ENCODE peak calls at places on chromosomes 6 and 20, in seven cellular contexts. W is fibroblast of lung, H is adrenal gland, E is PC-3, O is GM12865, F is astrocyte of the spinal cord, S is right atrium auricular region. C is an unnamed sample.

GRCh38 chr6:30813623-30814136 is 69.3 kb upstream of the IER3 start:
- DNase-seq in H (no peak), F (no peak), W (peak), S (no peak), O (no peak), E (peak), C (no peak)

GRCh38 chr6:155630085-155630484 is 174.4 kb upstream of the NOX3 start:
- DNase-seq in O (no peak), F (no peak), W (no peak), H (no peak), E (peak), S (no peak), C (no peak)

GRCh38 chr6:33678246-33678931 is 33.1 kb downstream of the UQCC2 start:
- DNase-seq in W (no peak), S (no peak), F (no peak), H (no peak), O (no peak), E (no peak), C (no peak)

GRCh38 chr20:34076952-34077351 is 35.1 kb downstream of the EIF2S2 start:
- DNase-seq in F (no peak), W (no peak), O (no peak), S (no peak), H (no peak), E (no peak), C (no peak)

GRCh38 chr6:158895661-158896060 is 76.5 kb upstream of the EZR start:
- DNase-seq in S (no peak), F (no peak), O (no peak), W (no peak), E (no peak), H (no peak), C (no peak)

GRCh38 chr20:21096321-21097043 is 9.7 kb downstream of the LINC00237 start:
- DNase-seq in S (no peak), E (peak), W (no peak), O (peak), H (no peak), F (no peak), C (peak)

GRCh38 chr6:18215436-18215835 is 48.9 kb downstream of the DEK start:
- DNase-seq in E (no peak), W (no peak), O (no peak), F (no peak), S (no peak), H (no peak), C (no peak)

GRCh38 chr20:4573564-4574355 is 147.9 kb upstream of the PRND start:
- DNase-seq in S (no peak), O (no peak), W (peak), H (no peak), F (peak), E (peak), C (peak)

GRCh38 chr6:144006731-144007454 is 1.2 kb downstream of the PLAGL1 start:
- DNase-seq in E (peak), W (peak), S (no peak), F (peak), O (no peak), H (no peak), C (peak)

GRCh38 chr6:169646906-169647567 is 54.8 kb downstream of the WDR27 start:
- DNase-seq in F (no peak), E (no peak), S (no peak), O (no peak), H (no peak), W (no peak), C (no peak)

GRCh38 chr6:170116643-170117042 is 174.2 kb downstream of the DLL1 start:
- DNase-seq in S (no peak), H (no peak), W (no peak), O (no peak), F (no peak), E (no peak), C (no peak)

GRCh38 chr20:17614176-17614811 is 44.4 kb downstream of the DSTN start:
- DNase-seq in E (no peak), O (no peak), F (peak), H (peak), W (peak), S (peak), C (peak)

GRCh38 chr20:7090753-7091310 is 323.3 kb downstream of the BMP2 start:
- DNase-seq in F (no peak), O (no peak), E (peak), W (no peak), H (no peak), S (no peak), C (no peak)

GRCh38 chr6:33742092-33742491 is 4.6 kb downstream of the IP6K3 start:
- DNase-seq in F (no peak), S (no peak), H (no peak), O (no peak), E (no peak), W (no peak), C (no peak)

GRCh38 chr20:37311710-37312355 is 22.4 kb downstream of the MANBAL start:
- DNase-seq in W (peak), H (no peak), E (no peak), S (no peak), F (no peak), O (no peak), C (no peak)

GRCh38 chr20:3659492-3660261 is 3.5 kb downstream of the GFRA4 start:
- DNase-seq in E (no peak), F (no peak), O (peak), S (no peak), W (no peak), H (peak), C (no peak)

GRCh38 chr6:26593278-26594127 is 3.2 kb upstream of the ABT1 start:
- DNase-seq in S (no peak), F (no peak), E (no peak), O (no peak), H (no peak), W (no peak), C (no peak)

GRCh38 chr20:51739722-51740249 is 28.4 kb downstream of the ATP9A start:
- DNase-seq in O (no peak), S (no peak), W (no peak), F (no peak), H (no peak), E (no peak), C (no peak)

GRCh38 chr6:7156666-7157278 is 49.0 kb downstream of the RREB1 start:
- DNase-seq in E (peak), O (peak), H (no peak), W (peak), F (peak), S (no peak), C (peak)
- H3K4me3 ChIP-seq in E (no peak), O (peak), H (no peak), W (no peak), F (no peak), S (no peak), C (peak)

GRCh38 chr20:35988910-35989463 is 20.6 kb downstream of the CNBD2 start:
- DNase-seq in S (no peak), H (no peak), E (peak), O (no peak), F (no peak), W (peak), C (peak)

GRCh38 chr20:35992713-35993335 is 24.4 kb downstream of the CNBD2 start:
- DNase-seq in O (peak), F (peak), E (peak), S (no peak), W (peak), H (peak), C (peak)

GRCh38 chr20:35994994-35995453 is 26.6 kb downstream of the CNBD2 start:
- DNase-seq in S (peak), F (peak), E (peak), O (peak), W (peak), H (peak), C (peak)

GRCh38 chr20:35985789-35986188 is 17.4 kb downstream of the CNBD2 start:
- DNase-seq in S (no peak), O (no peak), F (no peak), W (no peak), E (peak), H (no peak), C (no peak)

DNA sequence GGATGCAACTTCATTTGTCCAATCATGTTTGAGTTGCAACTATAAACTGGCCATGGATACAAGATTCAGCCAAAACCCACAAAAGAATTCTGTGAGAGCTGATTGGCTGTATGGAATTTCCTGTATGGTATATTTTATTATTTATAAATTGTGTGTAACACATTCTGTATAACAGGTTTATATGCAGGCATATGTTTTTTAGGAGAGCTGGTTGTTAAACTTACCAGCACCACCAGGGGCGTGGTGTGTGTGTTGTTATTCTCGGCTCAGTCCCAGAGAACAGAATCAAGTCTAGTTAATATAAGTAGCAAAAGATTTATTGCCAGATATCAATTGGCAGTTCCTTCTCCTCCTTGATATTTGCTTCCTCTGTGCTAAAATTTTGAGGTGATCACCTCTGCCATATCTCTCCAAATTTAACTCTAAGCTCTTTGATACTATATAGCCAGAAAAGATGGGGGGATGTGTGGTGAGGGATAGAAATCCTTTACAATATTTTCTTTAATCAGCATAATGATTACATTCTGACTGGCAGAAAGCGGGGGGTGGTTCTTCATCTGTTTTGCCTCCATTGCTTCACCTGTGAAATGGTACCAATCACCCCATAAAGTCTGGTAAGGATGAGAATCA is 22.9 kb downstream of the CNBD2 start:
- DNase-seq in W (peak), F (peak), E (peak), H (peak), S (no peak), O (peak), C (peak)
- TF ChIP-seq CTCF in W (peak), F (peak), E (peak), H (peak), S (peak), O (peak), C (peak)

GRCh38 chr20:24787621-24788020 is 161.4 kb upstream of the CST7 start:
- DNase-seq in H (no peak), S (no peak), O (no peak), E (no peak), F (no peak), W (no peak), C (no peak)
- H3K4me3 ChIP-seq in H (no peak), S (no peak), O (no peak), E (no peak), F (no peak), W (no peak), C (no peak)

DNA sequence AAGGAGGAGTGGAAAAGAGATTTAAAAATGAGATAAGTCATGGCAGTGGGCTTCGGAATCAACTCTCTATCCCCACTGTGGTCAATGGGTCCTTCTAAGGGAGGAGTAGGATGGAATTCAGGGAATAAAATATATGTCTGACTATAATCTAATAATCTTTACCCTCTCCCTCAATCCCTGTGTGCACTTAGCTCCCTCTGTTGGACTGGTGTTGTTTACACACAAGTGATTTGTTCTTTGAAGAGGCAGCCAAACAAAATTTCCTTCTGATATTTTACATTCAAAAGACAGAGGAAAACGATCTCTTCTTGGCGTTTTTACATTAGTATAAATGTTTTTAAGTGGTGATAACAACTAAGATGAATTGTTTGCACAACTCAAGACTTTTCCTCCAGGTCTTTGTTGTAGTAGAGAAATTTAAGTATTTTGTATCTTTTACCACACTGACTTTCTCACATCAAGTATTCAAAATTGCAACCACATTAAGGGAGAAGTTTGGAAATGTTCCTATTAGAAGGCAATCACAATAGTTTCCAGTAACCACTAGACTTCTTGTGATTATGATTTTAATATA is 317.7 kb downstream of the CENPW start:
- DNase-seq in E (peak), F (peak), H (no peak), O (peak), W (peak), S (no peak), C (peak)
- TF ChIP-seq CTCF in E (peak), F (peak), H (peak), O (peak), W (peak), S (peak), C (peak)

DNA sequence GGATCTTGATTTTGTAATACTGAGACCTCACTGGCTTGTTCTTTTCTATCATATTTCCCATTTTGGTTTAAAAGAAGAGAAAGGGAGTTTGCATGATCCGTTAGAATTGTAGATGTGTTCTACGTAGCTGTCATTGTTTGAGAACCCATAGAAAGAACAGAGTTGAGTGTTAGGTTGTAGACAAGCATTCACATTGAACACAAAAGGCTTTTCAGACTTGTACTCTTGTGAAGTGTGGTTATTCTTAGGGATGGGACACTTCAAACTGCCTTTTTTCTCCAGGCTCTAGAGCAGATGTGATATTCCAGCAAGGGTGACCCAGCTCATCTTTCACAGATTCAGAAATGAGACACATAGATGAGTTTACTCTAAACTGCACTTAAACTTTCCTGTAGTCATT is 19.9 kb downstream of the FOXO3 start:
- DNase-seq in H (no peak), O (no peak), F (no peak), S (no peak), W (no peak), E (no peak), C (no peak)
- H3K4me3 ChIP-seq in H (no peak), O (no peak), F (no peak), S (no peak), W (peak), E (no peak), C (peak)